ENCODE peak calls at places on chromosomes 6 and 20, in eight cellular contexts. T, V, O, W, P, H, Y and S are unnamed samples.

GRCh38 chr6:163343609-163344008 is 70.9 kb upstream of the QKI start:
- DNase-seq in Y (no peak), W (no peak), H (no peak), P (no peak), T (no peak), V (no peak), O (no peak), S (no peak)

GRCh38 chr6:36963451-36964290 is 9.1 kb downstream of the PI16 start:
- DNase-seq in O (no peak), Y (no peak), V (no peak), P (no peak), T (peak), W (peak), H (no peak), S (no peak)

GRCh38 chr20:40960521-40960956 is 68.1 kb upstream of the TOP1 start:
- DNase-seq in O (no peak), P (no peak), W (no peak), V (no peak), Y (no peak), T (no peak), H (no peak), S (no peak)

GRCh38 chr20:10430000-10430466 is 4.0 kb downstream of the MKKS start:
- DNase-seq in T (no peak), H (no peak), W (no peak), O (no peak), P (no peak), Y (no peak), V (no peak), S (no peak)

GRCh38 chr6:7705483-7705882 is 20.4 kb upstream of the BMP6 start:
- DNase-seq in W (no peak), V (no peak), P (no peak), H (no peak), T (no peak), Y (no peak), O (no peak), S (no peak)

GRCh38 chr6:158815915-158816314 is 3.3 kb downstream of the EZR start:
- DNase-seq in P (no peak), T (no peak), V (no peak), H (no peak), W (peak), Y (no peak), O (no peak), S (no peak)

GRCh38 chr20:62570403-62570802 is 71.9 kb upstream of the SLCO4A1 start:
- DNase-seq in W (no peak), Y (no peak), T (no peak), H (no peak), P (no peak), O (no peak), V (no peak), S (no peak)

GRCh38 chr6:128757961-128758360 is 125.0 kb upstream of the LAMA2 start:
- DNase-seq in O (no peak), H (no peak), P (no peak), T (no peak), W (no peak), Y (no peak), V (no peak), S (no peak)

GRCh38 chr6:151351146-151351700 is 40.1 kb downstream of the ZBTB2 start:
- DNase-seq in O (no peak), P (no peak), Y (no peak), V (no peak), T (no peak), H (no peak), W (no peak), S (no peak)

GRCh38 chr6:1701668-1702353 is 92.1 kb downstream of the FOXC1 start:
- DNase-seq in V (peak), T (no peak), W (no peak), P (no peak), Y (no peak), O (peak), H (peak), S (no peak)

GRCh38 chr6:42046491-42047219 is 3.7 kb upstream of the TAF8 start:
- DNase-seq in T (no peak), W (peak), Y (peak), P (no peak), V (no peak), H (no peak), O (peak), S (no peak)

GRCh38 chr6:163309491-163310026 is 105.0 kb upstream of the QKI start:
- DNase-seq in W (no peak), T (no peak), O (peak), H (no peak), P (no peak), V (no peak), Y (peak), S (no peak)

GRCh38 chr6:73923899-73924485 is 228.0 kb downstream of the CD109 start:
- DNase-seq in H (peak), W (no peak), Y (no peak), V (no peak), T (no peak), O (no peak), P (no peak), S (no peak)

GRCh38 chr20:3177746-3178477 is 4.6 kb upstream of the LZTS3 start:
- DNase-seq in H (no peak), V (no peak), T (no peak), P (no peak), W (no peak), Y (no peak), O (no peak), S (no peak)

GRCh38 chr20:37411408-37412306 is 65.7 kb downstream of the SRC start:
- DNase-seq in T (peak), H (no peak), P (no peak), Y (peak), W (no peak), O (no peak), V (no peak), S (no peak)

GRCh38 chr20:64241061-64241460 is 14.5 kb upstream of the PCMTD2 start:
- DNase-seq in V (no peak), Y (no peak), P (no peak), O (no peak), W (no peak), T (no peak), H (no peak), S (no peak)

GRCh38 chr6:36368921-36369880 is 18.3 kb downstream of the ETV7 start:
- DNase-seq in P (no peak), O (peak), Y (no peak), H (peak), W (no peak), V (no peak), T (no peak), S (no peak)

GRCh38 chr6:19121516-19121915 is 715.7 kb upstream of the ID4 start:
- DNase-seq in P (no peak), W (no peak), V (no peak), O (no peak), Y (no peak), T (no peak), H (no peak), S (no peak)

GRCh38 chr6:16414205-16414604 is 175.8 kb downstream of the GMPR start:
- DNase-seq in O (no peak), V (no peak), T (no peak), W (no peak), H (no peak), P (no peak), Y (no peak), S (no peak)

GRCh38 chr20:62062661-62063600 is 2.8 kb downstream of the TAF4 start:
- DNase-seq in W (no peak), P (no peak), V (no peak), H (no peak), T (no peak), Y (no peak), O (no peak), S (no peak)

GRCh38 chr6:26420607-26421235 is 18.6 kb downstream of the BTN3A1 start:
- DNase-seq in V (no peak), H (no peak), P (peak), T (peak), W (peak), Y (peak), O (peak), S (no peak)

GRCh38 chr20:53786071-53786444 is 192.4 kb upstream of the ZNF217 start:
- DNase-seq in V (no peak), Y (no peak), W (no peak), T (no peak), O (no peak), H (no peak), P (no peak), S (no peak)

GRCh38 chr20:35339007-35339406 is 46.8 kb upstream of the FAM83C start:
- DNase-seq in H (peak), O (peak), P (no peak), T (no peak), V (no peak), Y (no peak), W (no peak), S (no peak)

GRCh38 chr6:148700713-148701392 is 46.0 kb upstream of the UST start:
- DNase-seq in P (no peak), Y (no peak), O (peak), W (peak), H (no peak), T (peak), V (no peak), S (no peak)

GRCh38 chr20:57074386-57074785 is 192.1 kb downstream of the BMP7 start:
- DNase-seq in H (no peak), W (no peak), P (no peak), V (no peak), T (no peak), O (no peak), Y (no peak), S (no peak)

GRCh38 chr6:140641412-140641811 is 1267.0 kb upstream of the CITED2 start:
- DNase-seq in Y (no peak), O (no peak), V (no peak), W (no peak), T (no peak), P (no peak), H (no peak), S (no peak)

GRCh38 chr20:50523552-50524167 is 13.5 kb downstream of the PTPN1 start:
- DNase-seq in H (no peak), O (no peak), T (no peak), W (no peak), Y (peak), V (no peak), P (no peak), S (no peak)

GRCh38 chr20:54606384-54606783 is 131.0 kb downstream of the DOK5 start:
- DNase-seq in O (no peak), Y (no peak), W (no peak), P (no peak), T (no peak), V (no peak), H (no peak), S (no peak)

GRCh38 chr6:14972379-14973067 is 273.3 kb upstream of the JARID2 start:
- DNase-seq in W (no peak), P (no peak), T (no peak), O (no peak), V (no peak), Y (no peak), H (no peak), S (no peak)

GRCh38 chr6:117448732-117449131 is 23.0 kb upstream of the ROS1 start:
- DNase-seq in P (no peak), H (peak), W (no peak), Y (no peak), T (no peak), V (peak), O (peak), S (peak)